ENCODE peak calls at places on chromosomes 6 and 20, in five cellular contexts. R is GM19239; W is T-helper 2 cell; B is Caki2; P is CD4-positive, alpha-beta T cell. T is an unnamed sample.

GRCh38 chr6:150142657-150143501 is at the start of gene PPP1R14C:
- DNase-seq in R (no peak), W (peak; percentile 46), B (no peak), P (no peak), T (no peak)

GRCh38 chr6:2798586-2799134 is 33.5 kb downstream of the WRNIP1 start:
- DNase-seq in R (no peak), W (no peak), B (no peak), P (no peak), T (no peak)

GRCh38 chr20:25251019-25251418 is 3.1 kb downstream of the PYGB start:
- DNase-seq in R (no peak), W (no peak), B (no peak), P (no peak), T (no peak)

GRCh38 chr6:36863670-36864540 is 10.7 kb downstream of the PPIL1 start:
- DNase-seq in R (no peak), W (no peak), B (no peak), P (no peak), T (no peak)

GRCh38 chr6:150712502-150713252 is 113.0 kb downstream of the PLEKHG1 start:
- DNase-seq in R (no peak), W (no peak), B (no peak), P (no peak), T (no peak)

GRCh38 chr6:32462609-32463008 is 22.9 kb downstream of the HLA-DRA start:
- DNase-seq in R (no peak), W (peak; percentile 85), B (peak; percentile 88), P (no peak), T (no peak)

GRCh38 chr20:35700625-35701148 is 1.5 kb downstream of the ROMO1 start:
- DNase-seq in R (no peak), W (no peak), B (no peak), P (no peak), T (no peak)

GRCh38 chr20:48635791-48636267 is 192.0 kb downstream of the PREX1 start:
- DNase-seq in R (peak; percentile 61), W (peak; percentile 64), B (peak; percentile 52), P (peak; percentile 72), T (no peak)

GRCh38 chr6:36336779-36337194 is at the start of gene BNIP5:
- DNase-seq in R (no peak), W (peak; percentile 18), B (no peak), P (no peak), T (no peak)

GRCh38 chr6:20217476-20217855 is 5.2 kb upstream of the MBOAT1 start:
- DNase-seq in R (no peak), W (no peak), B (no peak), P (no peak), T (no peak)

GRCh38 chr6:41622210-41622990 is 15.9 kb upstream of the MDFI start:
- DNase-seq in R (no peak), W (no peak), B (no peak), P (no peak), T (no peak)

GRCh38 chr6:74222768-74223321 is 526.8 kb downstream of the CD109 start:
- DNase-seq in R (no peak), W (no peak), B (no peak), P (no peak), T (no peak)

GRCh38 chr20:4812641-4813075 is 90.9 kb downstream of the PRND start:
- DNase-seq in R (no peak), W (peak; percentile 64), B (no peak), P (no peak), T (no peak)

GRCh38 chr6:125611573-125612399 is 137.6 kb upstream of the HEY2 start:
- DNase-seq in R (no peak), W (no peak), B (peak; percentile 96), P (no peak), T (peak; percentile 31)

GRCh38 chr20:58602124-58602523 is 49.0 kb upstream of the STX16 start:
- DNase-seq in R (no peak), W (no peak), B (no peak), P (no peak), T (no peak)

GRCh38 chr6:30443657-30444450 is 45.5 kb upstream of the HLA-E start:
- DNase-seq in R (no peak), W (no peak), B (no peak), P (no peak), T (no peak)

GRCh38 chr6:164477126-164477525 is 832.3 kb downstream of the C6orf118 start:
- DNase-seq in R (no peak), W (no peak), B (no peak), P (no peak), T (peak; percentile 57)